ENCODE peak calls at places on chromosomes 12 and 14, in seven cellular contexts. U, Z, G, B, M, C and D are unnamed samples.

GRCh38 chr14:52272375-52272774 is 4.9 kb downstream of the PTGDR start:
- DNase-seq in U (peak; percentile 40), Z (peak; percentile 6), G (no peak), B (no peak), M (peak; percentile 42), C (peak; percentile 47), D (no peak)

GRCh38 chr14:90521121-90521929 is 124.5 kb downstream of the CALM1 start:
- DNase-seq in U (no peak), Z (no peak), G (no peak), B (no peak), M (peak; percentile 5), C (no peak), D (peak; percentile 24)

GRCh38 chr14:26379951-26380350 is 217.9 kb downstream of the NOVA1 start:
- DNase-seq in U (no peak), Z (no peak), G (no peak), B (no peak), M (no peak), C (no peak), D (no peak)

GRCh38 chr14:24032727-24033418 is 18.9 kb upstream of the CARMIL3 start:
- DNase-seq in U (peak; percentile 79), Z (no peak), G (no peak), B (peak; percentile 72), M (peak; percentile 61), C (no peak), D (no peak)

GRCh38 chr12:60205500-60205899 is 609.7 kb downstream of the SLC16A7 start:
- DNase-seq in U (peak; percentile 41), Z (no peak), G (no peak), B (peak; percentile 53), M (peak; percentile 7), C (peak; percentile 59), D (no peak)

GRCh38 chr14:81859071-81859470 is 325.4 kb upstream of the SEL1L start:
- DNase-seq in U (no peak), Z (no peak), G (no peak), B (no peak), M (no peak), C (no peak), D (no peak)

GRCh38 chr12:105637470-105637869 is 307.0 kb downstream of the C12orf75 start:
- DNase-seq in U (no peak), Z (no peak), G (no peak), B (no peak), M (no peak), C (no peak), D (no peak)

GRCh38 chr14:36383674-36384421 is 63.4 kb upstream of the MBIP start:
- DNase-seq in U (no peak), Z (no peak), G (no peak), B (peak; percentile 44), M (peak; percentile 13), C (no peak), D (no peak)

GRCh38 chr12:57810450-57810849 is 8.1 kb downstream of the AVIL start:
- DNase-seq in U (peak; percentile 73), Z (no peak), G (no peak), B (no peak), M (no peak), C (no peak), D (no peak)

GRCh38 chr12:89679631-89680030 is 29.0 kb downstream of the ATP2B1 start:
- DNase-seq in U (no peak), Z (no peak), G (no peak), B (no peak), M (no peak), C (no peak), D (no peak)

GRCh38 chr14:64910847-64911495 is 3.3 kb upstream of the CHURC1 start:
- DNase-seq in U (peak; percentile 55), Z (no peak), G (no peak), B (peak; percentile 46), M (peak; percentile 63), C (peak; percentile 35), D (no peak)

GRCh38 chr12:117968084-117968789 is 553 bp downstream of the KSR2 start:
- DNase-seq in U (no peak), Z (no peak), G (no peak), B (no peak), M (no peak), C (no peak), D (peak; percentile 31)

DNA sequence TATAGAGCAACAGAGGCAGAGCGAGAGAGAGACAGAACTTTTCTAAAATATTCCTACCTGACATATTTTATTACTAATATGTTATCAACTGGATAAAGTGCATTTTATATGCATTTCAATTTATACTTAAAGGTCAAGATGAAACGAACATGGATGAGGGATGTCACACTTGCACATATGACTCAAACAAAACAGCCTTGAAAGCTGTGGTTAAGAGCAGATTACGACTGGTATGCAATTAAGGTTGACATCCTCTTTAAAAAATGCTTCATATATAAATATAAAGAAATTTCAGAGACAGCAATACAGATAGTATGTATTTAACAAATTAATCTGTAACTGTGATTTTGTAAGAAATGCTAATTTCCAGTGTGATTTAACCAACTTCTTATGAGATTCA is 52.5 kb downstream of the LMO3 start:
- DNase-seq in U (peak; percentile 62), Z (no peak), G (no peak), B (no peak), M (peak; percentile 9), C (no peak), D (no peak)
- H2BK5ac ChIP-seq in U (no peak overlapping the region), Z (no peak overlapping the region), G (no peak overlapping the region), B (no peak overlapping the region), M (no peak overlapping the region), C (no peak overlapping the region), D (no peak overlapping the region)

GRCh38 chr14:33165144-33165925 is 226.7 kb downstream of the NPAS3 start:
- DNase-seq in U (no peak), Z (peak; percentile 12), G (no peak), B (peak; percentile 63), M (peak; percentile 59), C (peak; percentile 68), D (no peak)

GRCh38 chr14:33165926-33166289 is 227.2 kb downstream of the NPAS3 start:
- DNase-seq in U (no peak), Z (no peak), G (no peak), B (no peak), M (no peak), C (no peak), D (no peak)

GRCh38 chr14:33163109-33163508 is 224.4 kb downstream of the NPAS3 start:
- DNase-seq in U (no peak), Z (no peak), G (no peak), B (no peak), M (no peak), C (no peak), D (no peak)
- H3K4ac ChIP-seq in U (no peak overlapping the region), Z (no peak overlapping the region), G (no peak overlapping the region), B (no peak overlapping the region), M (no peak overlapping the region), C (no peak overlapping the region), D (no peak overlapping the region)

DNA sequence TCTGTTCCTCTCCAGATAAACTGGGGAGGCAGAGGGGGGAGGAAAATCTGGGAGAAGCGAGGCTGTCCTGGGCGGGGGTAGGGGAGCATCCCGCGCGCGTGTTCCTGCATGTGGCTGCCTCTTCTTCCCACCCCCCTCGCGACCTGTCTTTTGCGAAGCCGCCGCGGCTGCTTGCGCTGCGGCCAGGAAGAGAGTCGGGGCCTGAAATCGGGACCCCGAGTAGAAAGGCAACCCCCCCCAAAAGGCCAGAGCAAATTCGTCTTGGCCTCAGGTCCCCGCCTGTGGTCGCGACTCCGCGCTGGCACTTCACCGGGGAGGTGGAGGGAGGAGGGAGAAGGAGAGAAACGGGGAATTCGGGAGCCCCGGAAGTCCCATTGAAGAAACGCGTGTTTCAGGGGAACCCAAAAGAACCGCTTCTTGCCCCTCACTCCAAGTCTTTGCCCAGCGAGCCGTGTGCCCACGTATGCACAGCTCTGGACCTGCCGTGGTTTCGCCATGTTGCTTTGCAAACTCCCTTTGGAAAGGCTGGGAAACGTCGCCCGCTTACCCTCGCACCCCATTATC is 916 bp downstream of the CCND2 start:
- DNase-seq in U (no peak), Z (no peak), G (no peak), B (no peak), M (peak; percentile 19), C (no peak), D (peak; percentile 40)
- H3K4me1 ChIP-seq in U (peaks cover 3% of the 10 kb centered on the region), Z (peaks cover 34% of the 10 kb centered on the region), G (peaks cover 29% of the 10 kb centered on the region), B (peaks cover 45% of the 10 kb centered on the region), M (peaks cover 31% of the 10 kb centered on the region), C (peaks cover 10% of the 10 kb centered on the region), D (peaks cover 8% of the 10 kb centered on the region)

GRCh38 chr14:100713720-100714119 is 13.0 kb upstream of the DLK1 start:
- DNase-seq in U (no peak), Z (no peak), G (no peak), B (no peak), M (no peak), C (no peak), D (no peak)
- H2BK5ac ChIP-seq in U (no peak overlapping the region), Z (peak overlapping the region; percentile 87), G (no peak overlapping the region), B (no peak overlapping the region), M (no peak overlapping the region), C (no peak overlapping the region), D (no peak overlapping the region)

GRCh38 chr12:111166779-111167540 is 201.9 kb downstream of the PHETA1 start:
- DNase-seq in U (no peak), Z (no peak), G (no peak), B (no peak), M (no peak), C (no peak), D (no peak)
- H3K4ac ChIP-seq in U (no peak overlapping the region), Z (no peak overlapping the region), G (no peak overlapping the region), B (no peak overlapping the region), M (no peak overlapping the region), C (no peak overlapping the region), D (no peak overlapping the region)

GRCh38 chr12:234891-235415 is 21.0 kb upstream of the SLC6A12 start:
- DNase-seq in U (no peak), Z (no peak), G (no peak), B (no peak), M (no peak), C (no peak), D (peak; percentile 20)

GRCh38 chr12:232731-233614 is 19.0 kb upstream of the SLC6A12 start:
- DNase-seq in U (no peak), Z (no peak), G (no peak), B (no peak), M (no peak), C (no peak), D (peak; percentile 36)

GRCh38 chr12:236445-236844 is 22.5 kb upstream of the SLC6A12 start:
- DNase-seq in U (no peak), Z (no peak), G (no peak), B (no peak), M (no peak), C (no peak), D (peak; percentile 5)

GRCh38 chr12:230925-231671 is 17.1 kb upstream of the SLC6A12 start:
- DNase-seq in U (no peak), Z (no peak), G (no peak), B (no peak), M (no peak), C (no peak), D (peak; percentile 30)

GRCh38 chr12:233615-233968 is 19.6 kb upstream of the SLC6A12 start:
- DNase-seq in U (no peak), Z (no peak), G (no peak), B (no peak), M (no peak), C (no peak), D (no peak)
- H3K4me1 ChIP-seq in U (no peaks in the 10 kb centered on the region), Z (peaks cover 17% of the 10 kb centered on the region), G (peaks cover 6% of the 10 kb centered on the region), B (no peaks in the 10 kb centered on the region), M (no peaks in the 10 kb centered on the region), C (no peaks in the 10 kb centered on the region), D (no peaks in the 10 kb centered on the region)

DNA sequence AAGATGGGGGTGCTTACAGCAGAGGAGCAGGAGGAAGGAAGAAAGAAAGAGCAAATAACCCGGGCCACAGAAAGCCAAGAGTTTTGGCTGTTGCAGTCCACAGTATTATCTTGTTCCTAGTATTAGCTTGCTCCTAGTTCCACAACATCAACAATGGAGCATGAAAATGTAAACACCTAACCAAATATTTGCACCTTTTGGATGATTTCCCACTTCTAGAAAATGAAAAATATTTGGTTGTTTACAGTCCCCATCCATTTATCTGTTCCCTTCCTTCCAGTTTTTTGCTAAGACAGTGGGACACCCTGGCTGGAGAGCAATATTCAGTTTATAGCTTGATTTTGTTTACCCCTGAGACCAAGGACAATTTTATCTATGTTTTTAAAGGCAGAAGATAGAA is 51.4 kb downstream of the RESF1 start:
- DNase-seq in U (no peak), Z (no peak), G (no peak), B (no peak), M (no peak), C (no peak), D (no peak)
- H2BK5ac ChIP-seq in U (no peak overlapping the region), Z (no peak overlapping the region), G (no peak overlapping the region), B (no peak overlapping the region), M (no peak overlapping the region), C (no peak overlapping the region), D (no peak overlapping the region)